ENCODE peak calls at places on chromosomes 5 and 9, in eight cellular contexts. R is mucosa of descending colon; E is tibial artery; Z is GM23248; U is CD4-positive, CD25-positive, alpha-beta regulatory T cell; N is MM.1S; W is GM23338; I is breast epithelium. A is an unnamed sample. For H3K4me1, the result is how much of the 10 kb centered on the place peaks cover.

GRCh38 chr5:143693691-143694252 is 118.2 kb upstream of the HMHB1 start:
- DNase-seq in R (no peak), E (no peak), Z (no peak), U (no peak), N (peak), W (no peak), I (no peak), A (no peak)

GRCh38 chr9:124292696-124293593 is 35.2 kb downstream of the NEK6 start:
- DNase-seq in R (no peak), E (no peak), Z (no peak), U (no peak), N (no peak), W (no peak), I (no peak), A (no peak)

GRCh38 chr9:137000177-137000930 is 4.0 kb upstream of the CLIC3 start:
- DNase-seq in R (no peak), E (no peak), Z (peak), U (no peak), N (peak), W (no peak), I (no peak), A (no peak)

GRCh38 chr9:92961627-92962302 is 14.4 kb downstream of the FGD3 start:
- DNase-seq in R (no peak), E (peak), Z (no peak), U (no peak), N (no peak), W (no peak), I (peak), A (no peak)

GRCh38 chr5:1127991-1128785 is 16.3 kb upstream of the SLC12A7 start:
- DNase-seq in R (peak), E (no peak), Z (peak), U (no peak), N (no peak), W (no peak), I (peak), A (no peak)

GRCh38 chr5:53343187-53343586 is 137.2 kb upstream of the FST start:
- DNase-seq in R (no peak), E (no peak), Z (peak), U (no peak), N (no peak), W (no peak), I (no peak), A (no peak)

GRCh38 chr5:30436718-30437117 is 756.8 kb upstream of the CDH6 start:
- DNase-seq in R (no peak), E (no peak), Z (no peak), U (no peak), N (no peak), W (no peak), I (no peak), A (no peak)

GRCh38 chr5:103340717-103341397 is 82.3 kb downstream of the MACIR start:
- DNase-seq in R (no peak), E (no peak), Z (peak), U (no peak), N (peak), W (no peak), I (no peak), A (no peak)

GRCh38 chr5:35876922-35877321 is 20.2 kb downstream of the IL7R start:
- DNase-seq in R (no peak), E (no peak), Z (peak), U (no peak), N (no peak), W (no peak), I (no peak), A (no peak)

GRCh38 chr5:40485021-40485998 is 194.4 kb upstream of the PTGER4 start:
- DNase-seq in R (no peak), E (no peak), Z (no peak), U (no peak), N (no peak), W (no peak), I (no peak), A (no peak)

GRCh38 chr5:135034186-135034962 is at the start of gene PITX1:
- DNase-seq in R (peak), E (peak), Z (peak), U (no peak), N (peak), W (peak), I (no peak), A (peak)

GRCh38 chr5:92991681-92992472 is 589.1 kb downstream of the NR2F1-AS1 start:
- DNase-seq in R (no peak), E (no peak), Z (peak), U (no peak), N (no peak), W (no peak), I (no peak), A (no peak)

GRCh38 chr5:181205735-181206401 is 872 bp upstream of the TRIM7 start:
- DNase-seq in R (peak), E (no peak), Z (no peak), U (no peak), N (no peak), W (no peak), I (no peak), A (no peak)

GRCh38 chr5:55918097-55919035 is 67.2 kb downstream of the IL31RA start:
- DNase-seq in R (no peak), E (peak), Z (no peak), U (no peak), N (no peak), W (no peak), I (no peak), A (no peak)

GRCh38 chr9:36080519-36080918 is 43.8 kb downstream of the RECK start:
- DNase-seq in R (no peak), E (no peak), Z (no peak), U (no peak), N (no peak), W (no peak), I (no peak), A (no peak)

GRCh38 chr5:103424008-103424407 is 138.6 kb downstream of the NUDT12 start:
- DNase-seq in R (no peak), E (no peak), Z (peak), U (no peak), N (no peak), W (no peak), I (no peak), A (no peak)

GRCh38 chr9:81634915-81635516 is 54.3 kb downstream of the TLE1 start:
- DNase-seq in R (no peak), E (no peak), Z (peak), U (no peak), N (no peak), W (no peak), I (no peak), A (no peak)

GRCh38 chr5:168315991-168316578 is 24.6 kb downstream of the WWC1 start:
- DNase-seq in R (peak), E (peak), Z (no peak), U (no peak), N (no peak), W (no peak), I (peak), A (no peak)
- H3K4me1 ChIP-seq in R (under half), E (under half), Z (under half), U (under half), N (under half), W (under half), I (under half), A (under half)

GRCh38 chr5:151219138-151219537 is 4.8 kb downstream of the CCDC69 start:
- DNase-seq in R (no peak), E (no peak), Z (no peak), U (no peak), N (no peak), W (no peak), I (no peak), A (no peak)

GRCh38 chr5:151221574-151221973 is 2.3 kb downstream of the CCDC69 start:
- DNase-seq in R (no peak), E (no peak), Z (peak), U (no peak), N (no peak), W (no peak), I (no peak), A (no peak)

GRCh38 chr5:151218177-151218576 is 5.7 kb downstream of the CCDC69 start:
- DNase-seq in R (no peak), E (no peak), Z (no peak), U (no peak), N (no peak), W (no peak), I (no peak), A (no peak)

GRCh38 chr5:151222054-151222768 is 1.7 kb downstream of the CCDC69 start:
- DNase-seq in R (no peak), E (peak), Z (no peak), U (no peak), N (no peak), W (no peak), I (no peak), A (peak)

GRCh38 chr5:151219789-151220188 is 4.1 kb downstream of the CCDC69 start:
- DNase-seq in R (no peak), E (no peak), Z (no peak), U (no peak), N (no peak), W (peak), I (no peak), A (no peak)
- H3K4me1 ChIP-seq in R (under half), E (under half), Z (under half), U (half or more), N (half or more), W (under half), I (under half), A (half or more)

DNA sequence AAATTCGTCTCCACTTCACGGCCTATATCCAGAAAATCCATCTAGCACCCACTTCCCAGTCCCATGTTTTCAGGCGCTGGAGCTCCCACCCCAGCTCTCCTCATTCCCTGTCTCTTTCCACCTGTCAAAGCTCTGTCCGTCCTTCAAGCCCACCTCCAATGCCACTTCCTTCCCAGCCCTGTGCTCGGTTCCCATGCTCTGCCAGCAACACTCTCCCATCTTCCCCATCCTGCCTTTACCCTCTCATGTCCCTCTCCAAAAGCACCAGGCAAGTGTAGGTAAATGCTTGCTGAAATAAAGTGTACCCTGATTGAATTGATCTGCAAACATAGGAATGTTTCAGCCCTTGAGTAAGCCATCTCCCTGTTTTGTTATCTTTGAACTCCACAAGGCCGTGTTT is 9.2 kb downstream of the DRD1 start:
- DNase-seq in R (no peak), E (no peak), Z (no peak), U (no peak), N (no peak), W (peak), I (no peak), A (no peak)
- H3K4me1 ChIP-seq in R (under half), E (under half), Z (under half), U (under half), N (under half), W (half or more), I (under half), A (under half)

DNA sequence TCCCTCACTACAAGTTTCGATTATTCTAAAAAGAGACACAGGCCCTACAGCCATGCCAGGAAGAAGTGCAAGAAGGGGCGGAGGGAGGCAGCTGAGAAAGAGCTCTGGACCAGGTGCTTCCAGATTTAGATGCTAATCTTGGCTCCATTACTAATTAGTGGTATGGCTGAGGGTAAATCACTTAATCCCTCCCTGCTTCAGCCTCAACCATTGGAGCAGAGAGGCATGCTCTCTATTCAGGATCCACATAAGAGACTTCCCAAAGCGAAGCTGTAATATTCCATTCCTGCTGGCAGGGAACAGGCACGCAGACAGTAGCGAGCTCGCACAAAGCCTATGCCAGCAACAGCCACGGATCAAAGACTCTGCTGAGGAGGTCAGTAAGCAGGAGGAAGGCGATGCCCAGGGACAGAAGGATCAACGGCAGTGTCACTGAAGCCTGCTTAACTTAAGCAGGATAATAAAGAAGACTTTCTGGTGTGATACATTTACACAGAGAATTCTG is 24.2 kb downstream of the LIFR start:
- DNase-seq in R (no peak), E (no peak), Z (no peak), U (no peak), N (peak), W (peak), I (no peak), A (no peak)
- H3K4me1 ChIP-seq in R (under half), E (under half), Z (under half), U (under half), N (under half), W (under half), I (under half), A (half or more)

GRCh38 chr5:141557681-141558136 is 61.1 kb downstream of the DIAPH1 start:
- DNase-seq in R (peak), E (peak), Z (peak), U (peak), N (peak), W (peak), I (peak), A (peak)
- H3K4me1 ChIP-seq in R (under half), E (under half), Z (under half), U (under half), N (under half), W (under half), I (under half), A (under half)

A was measured in psoas muscle.